ENCODE peak calls at places on chromosomes 16 and 17, in seven cellular contexts. P is HepG2, X is SK-N-SH, F is HCT116, Z is K562, Q is GM12878, V is H1. G is an unnamed sample.

GRCh38 chr17:57404073-57404472 is 147.8 kb downstream of the MSI2 start:
- DNase-seq in P (peak; percentile 35), X (peak; percentile 44), F (peak; percentile 18), Z (no peak), Q (no peak), V (no peak), G (no peak)

GRCh38 chr16:30641378-30641982 is 9.3 kb upstream of the PRR14 start:
- DNase-seq in P (no peak), X (no peak), F (no peak), Z (no peak), Q (no peak), V (no peak), G (no peak)

GRCh38 chr17:57663326-57664070 is 81.6 kb downstream of the CCDC182 start:
- DNase-seq in P (no peak), X (peak; percentile 44), F (no peak), Z (no peak), Q (no peak), V (no peak), G (no peak)

GRCh38 chr17:78359216-78359935 is 501 bp downstream of the SOCS3 start:
- DNase-seq in P (no peak), X (peak; percentile 90), F (no peak), Z (peak; percentile 60), Q (no peak), V (no peak), G (no peak)

GRCh38 chr16:82653550-82654511 is 27.1 kb downstream of the CDH13 start:
- DNase-seq in P (peak; percentile 19), X (no peak), F (peak; percentile 37), Z (no peak), Q (peak; percentile 90), V (no peak), G (no peak)

GRCh38 chr16:30949655-30950515 is 1.0 kb downstream of the ORAI3 start:
- DNase-seq in P (peak; percentile 92), X (peak; percentile 73), F (peak; percentile 79), Z (peak; percentile 82), Q (peak; percentile 71), V (no peak), G (no peak)

GRCh38 chr17:17018612-17019429 is 23.4 kb upstream of the MPRIP start:
- DNase-seq in P (no peak), X (no peak), F (no peak), Z (no peak), Q (no peak), V (no peak), G (no peak)

GRCh38 chr16:1929105-1929504 is 10.9 kb upstream of the HS3ST6 start:
- DNase-seq in P (no peak), X (peak; percentile 87), F (no peak), Z (peak; percentile 63), Q (no peak), V (no peak), G (no peak)

GRCh38 chr16:460787-461186 is 35.3 kb downstream of the RAB11FIP3 start:
- DNase-seq in P (no peak), X (no peak), F (no peak), Z (no peak), Q (no peak), V (no peak), G (no peak)

GRCh38 chr16:86597126-86597879 is 19.0 kb downstream of the FOXL1 start:
- DNase-seq in P (no peak), X (no peak), F (no peak), Z (no peak), Q (no peak), V (no peak), G (no peak)

GRCh38 chr16:31386157-31386984 is 6.8 kb upstream of the ITGAD start:
- DNase-seq in P (no peak), X (no peak), F (peak; percentile 54), Z (no peak), Q (no peak), V (no peak), G (peak; percentile 9)

GRCh38 chr17:44439168-44439567 is 49.7 kb upstream of the ITGA2B start:
- DNase-seq in P (no peak), X (no peak), F (no peak), Z (no peak), Q (no peak), V (no peak), G (no peak)

GRCh38 chr17:36705651-36706436 is 104.5 kb downstream of the MRM1 start:
- DNase-seq in P (peak; percentile 18), X (peak; percentile 86), F (peak; percentile 18), Z (peak; percentile 73), Q (no peak), V (no peak), G (no peak)

GRCh38 chr16:88926374-88926990 is 50.5 kb downstream of the CBFA2T3 start:
- DNase-seq in P (peak; percentile 28), X (no peak), F (peak; percentile 78), Z (peak; percentile 51), Q (no peak), V (no peak), G (no peak)

GRCh38 chr16:84941916-84942315 is 69.4 kb downstream of the ZDHHC7 start:
- DNase-seq in P (no peak), X (no peak), F (no peak), Z (no peak), Q (no peak), V (no peak), G (no peak)

GRCh38 chr17:47993031-47993546 is 22.2 kb downstream of the CDK5RAP3 start:
- DNase-seq in P (no peak), X (no peak), F (no peak), Z (no peak), Q (no peak), V (no peak), G (no peak)

GRCh38 chr17:79476074-79476473 is 134.8 kb downstream of the RBFOX3 start:
- DNase-seq in P (no peak), X (no peak), F (no peak), Z (peak; percentile 28), Q (no peak), V (no peak), G (no peak)

GRCh38 chr16:1002399-1003161 is 21.0 kb downstream of the SOX8 start:
- DNase-seq in P (peak; percentile 49), X (no peak), F (peak; percentile 85), Z (peak; percentile 64), Q (no peak), V (no peak), G (peak; percentile 39)

GRCh38 chr17:38894276-38894675 is 24.4 kb downstream of the LASP1 start:
- DNase-seq in P (no peak), X (no peak), F (no peak), Z (peak; percentile 59), Q (no peak), V (no peak), G (no peak)

GRCh38 chr17:71441098-71441497 is 679.7 kb upstream of the SOX9 start:
- DNase-seq in P (no peak), X (no peak), F (peak; percentile 79), Z (no peak), Q (no peak), V (no peak), G (no peak)

GRCh38 chr17:48054238-48055185 is 6.4 kb downstream of the NFE2L1 start:
- DNase-seq in P (no peak), X (peak; percentile 97), F (no peak), Z (peak; percentile 80), Q (no peak), V (peak; percentile 98), G (peak; percentile 88)

GRCh38 chr16:19907161-19907992 is 22.7 kb upstream of the GPRC5B start:
- DNase-seq in P (peak; percentile 67), X (peak; percentile 79), F (peak; percentile 62), Z (peak; percentile 78), Q (peak; percentile 7), V (peak; percentile 76), G (peak; percentile 85)

GRCh38 chr17:19329136-19329535 is 33.4 kb downstream of the B9D1 start:
- DNase-seq in P (no peak), X (no peak), F (no peak), Z (no peak), Q (no peak), V (no peak), G (no peak)

GRCh38 chr17:9356488-9356911 is 219.1 kb downstream of the STX8 start:
- DNase-seq in P (no peak), X (no peak), F (no peak), Z (no peak), Q (no peak), V (no peak), G (no peak)

GRCh38 chr16:72241930-72242329 is 70.0 kb upstream of the PMFBP1 start:
- DNase-seq in P (peak; percentile 52), X (peak; percentile 52), F (peak; percentile 39), Z (peak; percentile 16), Q (no peak), V (no peak), G (peak; percentile 23)

DNA sequence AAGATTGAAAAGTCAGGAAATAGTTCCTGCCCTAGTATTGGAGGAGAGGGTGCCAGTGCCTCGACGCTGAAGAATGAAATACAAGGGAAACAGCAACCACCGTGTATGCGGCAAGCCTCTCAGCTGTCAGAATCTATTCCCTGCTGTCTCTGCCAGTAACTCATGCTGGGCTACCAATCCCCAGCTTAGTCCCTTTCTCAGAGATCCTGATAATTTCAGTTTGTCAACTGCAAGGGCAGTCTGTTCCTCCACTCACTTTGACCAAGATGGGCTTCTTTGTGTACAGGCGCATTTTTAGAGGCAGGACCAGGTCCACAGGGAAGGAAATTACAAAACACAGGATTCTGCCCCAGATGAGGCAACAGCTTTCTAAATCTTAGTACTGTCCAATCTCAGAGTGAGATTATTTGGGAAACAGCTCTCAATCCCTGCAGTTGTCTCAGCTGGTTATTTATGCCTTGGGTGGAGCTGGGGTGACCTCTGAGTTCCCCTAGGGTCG is 1.3 kb downstream of the NQO1 start:
- DNase-seq in P (peak; percentile 26), X (no peak), F (no peak), Z (no peak), Q (no peak), V (no peak), G (no peak)
- H3K4me3 ChIP-seq in P (peak overlapping the region; percentile 72), X (peak overlapping the region; percentile 80), F (peak overlapping the region; percentile 96), Z (peak overlapping the region; percentile 52), Q (peak overlapping the region; percentile 78), V (no peak overlapping the region), G (no peak overlapping the region)

GRCh38 chr17:82775033-82775823 is 23.4 kb downstream of the TBCD start:
- DNase-seq in P (peak; percentile 51), X (peak; percentile 41), F (peak; percentile 24), Z (peak; percentile 74), Q (no peak), V (no peak), G (no peak)
- TF ChIP-seq YY1 in P (peak; percentile 55), X (no peak), F (no peak), Z (no peak), Q (peak; percentile 51), V (no peak), G (no peak)

DNA sequence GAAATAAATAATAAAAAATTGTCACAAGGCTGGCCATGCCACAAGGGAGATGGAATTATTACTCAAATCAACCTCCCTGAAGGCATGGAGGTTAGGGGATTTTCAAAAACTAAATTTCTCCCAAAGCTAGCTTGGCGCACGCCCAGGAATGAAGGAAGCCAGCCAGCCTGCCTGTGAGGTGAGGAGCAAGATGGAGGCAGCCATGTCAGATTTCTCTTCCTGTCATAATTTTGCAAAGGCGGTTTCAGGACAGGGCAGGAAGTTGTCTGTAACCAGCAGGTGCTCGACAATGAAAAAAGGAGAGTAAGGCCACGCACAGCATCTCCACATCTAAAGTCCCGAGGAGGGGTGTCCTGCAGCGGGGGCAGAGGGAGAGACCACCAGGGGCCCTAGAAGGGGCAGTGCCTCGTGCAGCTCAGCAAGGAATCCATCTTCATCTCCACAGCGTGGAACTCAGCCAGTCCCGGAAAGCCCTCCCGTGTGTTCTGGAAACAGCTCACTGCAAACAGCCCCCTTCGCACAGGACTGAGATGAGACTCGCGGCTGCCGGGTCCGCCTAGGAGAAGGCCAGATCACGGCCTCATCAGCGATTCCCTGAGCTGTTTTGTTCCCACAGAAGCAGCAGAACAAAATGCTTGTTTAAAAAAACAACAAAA is 47.8 kb downstream of the SLC7A5 start:
- DNase-seq in P (no peak), X (no peak), F (no peak), Z (no peak), Q (no peak), V (no peak), G (no peak)
- H3K36me3 ChIP-seq in P (no peaks in the 10 kb centered on the region), X (no peaks in the 10 kb centered on the region), F (no peaks in the 10 kb centered on the region), Z (no peaks in the 10 kb centered on the region), Q (no peaks in the 10 kb centered on the region), V (no peaks in the 10 kb centered on the region), G (no peaks in the 10 kb centered on the region)

GRCh38 chr17:42273474-42274272 is 2.5 kb downstream of the STAT5B start:
- DNase-seq in P (no peak), X (no peak), F (no peak), Z (no peak), Q (no peak), V (no peak), G (no peak)
- H3K4me3 ChIP-seq in P (no peak overlapping the region), X (no peak overlapping the region), F (no peak overlapping the region), Z (peak overlapping the region; percentile 81), Q (peak overlapping the region; percentile 81), V (no peak overlapping the region), G (no peak overlapping the region)

G was measured in NT2/D1.